ENCODE peak calls at places on chromosomes 13 and 19, in six cellular contexts. J is uterus, L is Peyer's patch, Y is heart left ventricle, D is heart right ventricle, I is HCT116. N is an unnamed sample.

GRCh38 chr19:56538761-56539263 is at the start of gene ZFP28:
- DNase-seq in J (peak; percentile 76), L (peak; percentile 70), Y (peak; percentile 83), D (peak; percentile 85), I (no peak), N (peak; percentile 6)

GRCh38 chr13:25080773-25081172 is 15.2 kb upstream of the PABPC3 start:
- DNase-seq in J (no peak), L (no peak), Y (no peak), D (no peak), I (no peak), N (no peak)

GRCh38 chr13:80074143-80074752 is 266.7 kb downstream of the SPRY2 start:
- DNase-seq in J (no peak), L (no peak), Y (no peak), D (no peak), I (no peak), N (no peak)

GRCh38 chr13:65971541-65971940 is 1258.6 kb downstream of the PCDH9 start:
- DNase-seq in J (no peak), L (no peak), Y (no peak), D (no peak), I (no peak), N (no peak)

GRCh38 chr13:114074671-114075315 is 57.6 kb downstream of the RASA3 start:
- DNase-seq in J (peak; percentile 15), L (no peak), Y (no peak), D (no peak), I (no peak), N (no peak)

GRCh38 chr19:38173324-38174041 is 50.5 kb downstream of the DPF1 start:
- DNase-seq in J (no peak), L (no peak), Y (peak; percentile 83), D (peak; percentile 79), I (no peak), N (no peak)

GRCh38 chr13:82597737-82598136 is 1284.5 kb downstream of the SLITRK1 start:
- DNase-seq in J (no peak), L (no peak), Y (no peak), D (no peak), I (no peak), N (no peak)

GRCh38 chr13:30394798-30395191 is 27.5 kb upstream of the UBE2L5 start:
- DNase-seq in J (no peak), L (no peak), Y (no peak), D (no peak), I (no peak), N (no peak)

GRCh38 chr19:48779636-48780035 is 24.3 kb downstream of the FGF21 start:
- DNase-seq in J (no peak), L (no peak), Y (no peak), D (no peak), I (no peak), N (no peak)

GRCh38 chr13:112852808-112853207 is 116.2 kb upstream of the MCF2L start:
- DNase-seq in J (no peak), L (no peak), Y (no peak), D (no peak), I (no peak), N (no peak)

GRCh38 chr19:16836115-16836905 is 7.1 kb downstream of the SIN3B start:
- DNase-seq in J (peak; percentile 35), L (peak; percentile 31), Y (no peak), D (no peak), I (no peak), N (no peak)

GRCh38 chr13:33263484-33263883 is 22.1 kb downstream of the STARD13 start:
- DNase-seq in J (no peak), L (no peak), Y (no peak), D (no peak), I (no peak), N (no peak)

GRCh38 chr13:102846261-102847015 is 606 bp downstream of the ERCC5 start:
- DNase-seq in J (peak; percentile 19), L (peak; percentile 62), Y (peak; percentile 22), D (peak; percentile 15), I (peak; percentile 8), N (peak; percentile 30)

GRCh38 chr13:102845289-102845629 is 573 bp upstream of the ERCC5 start:
- DNase-seq in J (no peak), L (no peak), Y (no peak), D (no peak), I (no peak), N (no peak)

GRCh38 chr13:102848956-102849355 is 3.1 kb downstream of the ERCC5 start:
- DNase-seq in J (no peak), L (no peak), Y (no peak), D (no peak), I (no peak), N (no peak)

GRCh38 chr13:102847272-102848234 is 1.7 kb downstream of the ERCC5 start:
- DNase-seq in J (no peak), L (no peak), Y (no peak), D (no peak), I (peak; percentile 19), N (no peak)

DNA sequence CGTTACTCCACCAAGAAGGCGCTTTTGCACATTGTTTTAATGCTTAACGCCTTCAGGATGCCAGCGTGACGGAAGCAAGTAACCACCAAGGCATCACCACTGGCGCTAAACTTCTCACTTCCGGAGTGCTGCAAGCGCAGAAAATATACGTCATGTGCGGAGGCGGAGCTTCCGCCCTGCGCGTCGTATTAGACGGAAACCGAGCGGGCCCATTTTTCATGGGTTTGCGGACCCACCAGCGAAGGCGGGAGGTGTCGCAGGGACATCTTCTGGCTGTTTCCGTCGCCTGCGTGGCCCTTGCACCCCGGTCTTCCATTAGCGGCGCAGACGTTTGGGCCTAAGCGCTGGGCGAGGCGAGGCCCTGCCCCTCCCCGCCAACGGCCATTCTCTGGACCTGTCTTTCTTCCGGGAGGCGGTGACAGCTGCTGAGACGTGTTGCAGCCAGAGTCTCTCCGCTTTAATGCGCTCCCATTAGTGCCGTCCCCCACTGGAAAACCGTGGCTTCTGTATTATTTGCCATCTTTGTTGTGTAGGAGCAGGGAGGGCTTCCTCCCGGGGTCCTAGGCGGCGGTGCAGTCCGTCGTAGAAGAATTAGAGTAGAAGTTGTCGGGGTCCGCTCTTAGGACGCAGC is at the start of gene ERCC5:
- DNase-seq in J (peak; percentile 93), L (peak; percentile 87), Y (peak; percentile 94), D (peak; percentile 96), I (peak; percentile 95), N (peak; percentile 94)
- TF ChIP-seq CTCF in J (peak; percentile 32), L (no peak), Y (no peak), D (no peak), I (no peak), N (peak; percentile 12)

GRCh38 chr19:10122066-10122465 is 2.4 kb upstream of the EIF3G start:
- DNase-seq in J (no peak), L (no peak), Y (no peak), D (no peak), I (no peak), N (no peak)
- H3K27ac ChIP-seq in J (peak overlapping the region; percentile 63), L (peak overlapping the region; percentile 21), Y (peak overlapping the region; percentile 62), D (no peak overlapping the region), I (no peak overlapping the region), N (no peak overlapping the region)

GRCh38 chr19:40220674-40221073 is 2.5 kb upstream of the TTC9B start:
- DNase-seq in J (no peak), L (no peak), Y (no peak), D (no peak), I (no peak), N (no peak)
- H3K27me3 ChIP-seq in J (peaks cover 22% of the 10 kb centered on the region), L (peaks cover 23% of the 10 kb centered on the region), Y (peaks cover 53% of the 10 kb centered on the region), D (peaks cover 66% of the 10 kb centered on the region), I (no peaks in the 10 kb centered on the region), N (peaks cover 63% of the 10 kb centered on the region)

GRCh38 chr19:45253396-45254027 is 2.4 kb downstream of the MARK4 start:
- DNase-seq in J (no peak), L (no peak), Y (no peak), D (no peak), I (no peak), N (no peak)

GRCh38 chr19:45250832-45251451 is at the start of gene MARK4:
- DNase-seq in J (peak; percentile 62), L (peak; percentile 42), Y (peak; percentile 64), D (peak; percentile 52), I (peak; percentile 16), N (peak; percentile 53)

GRCh38 chr19:45249261-45250033 is 1.6 kb upstream of the MARK4 start:
- DNase-seq in J (no peak), L (no peak), Y (no peak), D (no peak), I (no peak), N (no peak)

GRCh38 chr19:45250216-45250831 is 747 bp upstream of the MARK4 start:
- DNase-seq in J (no peak), L (no peak), Y (no peak), D (no peak), I (no peak), N (no peak)

DNA sequence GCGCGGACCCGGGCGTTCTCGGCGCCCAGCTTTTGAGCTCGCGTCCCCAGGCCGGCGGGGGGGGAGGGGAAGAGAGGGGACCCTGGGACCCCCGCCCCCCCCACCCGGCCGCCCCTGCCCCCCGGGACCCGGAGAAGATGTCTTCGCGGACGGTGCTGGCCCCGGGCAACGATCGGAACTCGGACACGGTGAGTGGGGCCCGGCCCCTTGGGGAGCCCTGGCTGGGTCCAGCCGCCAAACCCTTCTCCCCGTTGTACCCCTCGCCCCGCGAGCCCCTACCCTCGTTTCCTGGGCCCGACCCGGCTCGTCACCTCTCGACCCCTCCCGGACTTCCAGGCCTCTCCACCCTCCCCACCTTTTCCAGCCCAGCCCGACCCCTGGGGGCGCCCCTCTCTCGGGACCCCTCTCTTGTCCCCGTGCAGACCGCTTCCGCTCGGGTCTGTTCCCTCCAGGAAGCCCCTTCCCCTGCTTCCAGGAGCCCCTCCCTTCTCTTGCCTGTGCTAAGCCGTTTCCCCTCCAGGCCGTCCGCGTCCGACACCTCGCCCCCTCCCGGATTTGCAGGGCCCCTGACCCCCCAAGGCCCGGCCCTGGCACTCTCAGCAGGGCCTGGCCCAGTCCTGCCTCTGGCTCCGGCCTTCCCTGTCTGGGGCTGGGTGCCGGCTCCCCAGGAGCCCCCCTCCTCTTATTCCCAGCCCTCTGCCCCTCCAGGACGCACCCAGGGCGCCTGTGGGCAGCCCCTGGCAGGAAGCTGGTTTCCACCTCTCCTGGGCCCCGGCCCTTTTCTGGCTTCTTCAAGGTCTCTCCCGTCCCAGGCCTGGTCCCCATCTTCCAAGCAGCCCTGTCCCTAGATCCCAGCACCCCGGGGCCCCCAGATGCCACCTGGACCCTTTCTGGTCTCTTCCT is 632 bp downstream of the MARK4 start:
- DNase-seq in J (peak; percentile 25), L (no peak), Y (no peak), D (no peak), I (no peak), N (no peak)
- TF ChIP-seq CTCF in J (no peak), L (no peak), Y (no peak), D (no peak), I (no peak), N (no peak)

N was measured in CD4-positive, alpha-beta T cell.